ENCODE peak calls at places on chromosomes 1 and 21, in eight cellular contexts. A is fibroblast of mammary gland, H is HFF-Myc, D is AG04449, X is WTC11, O is PC-3, P is GM06990, I is Calu3. T is an unnamed sample.

GRCh38 chr1:230681599-230681998 is 32.3 kb downstream of the AGT start:
- DNase-seq in O (peak), A (peak), H (peak), I (peak), D (peak), P (no peak), X (no peak), T (no peak)

GRCh38 chr1:20349561-20349960 is 58.9 kb downstream of the VWA5B1 start:
- DNase-seq in D (no peak), A (no peak), O (no peak), P (no peak), H (no peak), I (no peak), X (no peak), T (no peak)

GRCh38 chr1:113745425-113745824 is 13.9 kb downstream of the PHTF1 start:
- DNase-seq in O (no peak), H (no peak), P (no peak), I (no peak), X (no peak), A (no peak), D (no peak), T (no peak)

GRCh38 chr1:248813546-248813945 is 12.2 kb downstream of the SH3BP5L start:
- DNase-seq in P (no peak), A (no peak), D (no peak), O (no peak), H (no peak), X (no peak), I (no peak), T (no peak)

GRCh38 chr1:92136316-92136715 is 56.2 kb downstream of the BTBD8 start:
- DNase-seq in I (no peak), O (no peak), P (no peak), D (no peak), X (no peak), A (no peak), H (no peak), T (no peak)

GRCh38 chr21:39022901-39023693 is 160.2 kb downstream of the PSMG1 start:
- DNase-seq in P (no peak), O (no peak), H (no peak), A (peak), D (no peak), I (no peak), X (no peak), T (no peak)

GRCh38 chr1:172826096-172826741 is 167.3 kb downstream of the FASLG start:
- DNase-seq in X (no peak), P (no peak), O (peak), D (peak), H (peak), A (peak), I (peak), T (no peak)

GRCh38 chr1:218473527-218473926 is 128.4 kb downstream of the TGFB2 start:
- DNase-seq in A (peak), X (no peak), I (no peak), O (no peak), H (no peak), P (peak), D (no peak), T (no peak)

GRCh38 chr1:63651110-63651776 is 58.0 kb downstream of the PGM1 start:
- DNase-seq in H (no peak), A (peak), X (no peak), O (peak), I (no peak), D (no peak), P (no peak), T (no peak)

DNA sequence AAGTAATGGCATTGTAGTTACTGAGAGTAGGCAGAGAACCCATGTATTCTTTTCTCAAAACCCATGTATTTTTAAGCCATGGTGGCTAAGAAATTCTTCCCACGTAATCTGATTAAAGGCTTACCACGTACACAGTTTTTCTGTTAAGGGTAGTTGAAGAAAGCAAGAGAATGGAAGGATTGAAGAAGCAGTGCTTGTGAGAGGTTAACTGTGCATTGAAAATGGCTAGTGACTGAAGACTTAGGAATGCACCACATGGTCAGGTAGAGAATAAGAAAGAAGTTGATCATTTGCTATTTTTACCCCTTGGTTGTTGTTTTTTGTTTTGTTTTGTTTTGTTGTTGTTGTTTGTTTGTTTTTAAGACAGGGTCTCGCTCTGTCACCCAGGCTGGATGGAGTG is 178.9 kb upstream of the SNX7 start:
- DNase-seq in A (no peak), I (no peak), H (no peak), X (no peak), O (no peak), P (no peak), D (no peak), T (no peak)
- TF ChIP-seq CTCF in A (no peak), I (no peak), H (no peak), X (no peak), O (no peak), P (no peak), D (no peak), T (no peak)

GRCh38 chr1:152347116-152347728 is 12.6 kb downstream of the FLG2 start:
- DNase-seq in P (peak), H (peak), O (peak), I (peak), A (peak), X (peak), D (no peak), T (no peak)
- TF ChIP-seq CTCF in P (peak), H (peak), O (peak), I (peak), A (peak), X (peak), D (peak), T (peak)

DNA sequence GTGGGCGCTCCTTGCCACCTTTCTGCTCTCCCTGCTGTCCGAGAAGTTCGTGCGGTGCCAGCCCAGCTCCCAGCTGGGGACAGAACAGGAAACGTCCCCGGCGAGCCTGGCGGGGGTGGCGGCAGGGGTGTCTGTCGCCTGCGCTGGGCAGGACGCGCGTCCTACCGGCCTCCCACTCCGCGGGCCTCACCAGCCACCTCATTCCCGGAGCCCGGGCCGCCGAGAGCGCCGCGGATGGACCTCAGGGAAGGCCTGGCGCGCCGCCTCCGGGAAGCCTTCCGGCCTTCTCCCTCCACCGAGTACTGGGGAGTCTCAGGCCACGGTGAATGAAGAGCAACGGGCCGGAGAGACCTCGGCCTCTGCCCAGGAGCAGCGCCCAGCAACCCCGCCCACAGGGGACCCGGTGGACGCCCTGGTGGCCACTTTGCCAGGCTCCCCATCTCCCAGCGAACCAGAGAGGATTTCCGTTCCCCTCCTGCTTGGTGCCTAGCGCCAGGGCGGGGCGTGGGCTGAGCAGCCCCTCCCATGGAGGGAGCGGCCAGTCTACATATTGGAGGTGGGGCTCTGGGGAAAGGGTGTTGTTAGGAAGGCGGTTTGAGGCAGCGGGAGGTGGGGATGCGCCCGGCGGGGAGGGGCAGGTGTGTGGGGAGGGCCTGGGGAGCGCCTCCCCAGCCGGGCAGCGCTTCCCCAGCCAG is 9.5 kb upstream of the TNFRSF14 start:
- DNase-seq in P (peak), O (peak), I (peak), D (no peak), A (peak), H (no peak), X (peak), T (peak)
- TF ChIP-seq CTCF in P (no peak), O (no peak), I (no peak), D (peak), A (no peak), H (no peak), X (no peak), T (no peak)

GRCh38 chr1:8794605-8795004 is 22.8 kb downstream of the RERE start:
- DNase-seq in X (peak), P (no peak), H (no peak), D (no peak), A (no peak), O (peak), I (peak), T (no peak)
- TF ChIP-seq CTCF in X (no peak), P (no peak), H (no peak), D (no peak), A (no peak), O (no peak), I (no peak), T (no peak)

GRCh38 chr1:245225709-245226464 is 71.1 kb downstream of the KIF26B start:
- DNase-seq in A (no peak), O (no peak), P (no peak), H (no peak), X (no peak), D (no peak), I (no peak), T (no peak)
- TF ChIP-seq CTCF in A (no peak), O (no peak), P (no peak), H (no peak), X (no peak), D (no peak), I (no peak), T (no peak)

GRCh38 chr1:192378878-192379277 is 62.1 kb downstream of the RGS21 start:
- DNase-seq in H (no peak), X (no peak), I (no peak), O (no peak), D (no peak), A (no peak), P (no peak), T (no peak)

GRCh38 chr1:192379536-192379935 is 62.7 kb downstream of the RGS21 start:
- DNase-seq in A (no peak), D (no peak), I (no peak), P (no peak), H (no peak), X (no peak), O (no peak), T (no peak)

GRCh38 chr1:192378276-192378675 is 61.5 kb downstream of the RGS21 start:
- DNase-seq in P (no peak), H (no peak), D (no peak), X (no peak), A (no peak), I (no peak), O (no peak), T (no peak)

GRCh38 chr1:192386051-192386650 is 69.4 kb downstream of the RGS21 start:
- DNase-seq in X (no peak), D (no peak), I (no peak), P (no peak), A (no peak), O (no peak), H (no peak), T (no peak)

DNA sequence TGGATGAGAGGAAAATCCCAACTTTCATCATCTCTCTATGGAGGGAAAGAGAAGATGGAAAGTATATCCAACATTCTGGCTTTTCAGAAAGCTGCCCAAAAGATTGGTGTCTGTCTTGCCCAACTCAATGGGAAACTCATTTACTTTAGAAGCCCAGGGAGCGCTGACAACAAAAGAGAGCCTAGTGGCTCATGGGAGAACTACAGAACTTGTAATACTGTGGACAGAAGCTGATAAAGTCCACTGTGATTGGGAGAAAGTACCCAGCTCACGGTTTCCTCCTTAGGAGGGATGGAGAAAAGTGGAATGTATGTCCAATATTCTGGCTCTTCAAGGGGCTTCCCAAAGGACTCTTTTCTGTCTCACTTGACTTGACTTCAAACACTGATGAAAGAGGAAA is 66.0 kb downstream of the RGS21 start:
- DNase-seq in H (no peak), O (no peak), P (no peak), A (no peak), I (no peak), D (no peak), X (no peak), T (no peak)
- TF ChIP-seq CTCF in H (no peak), O (no peak), P (no peak), A (peak), I (no peak), D (no peak), X (no peak), T (no peak)

GRCh38 chr1:152227310-152227928 is 3.4 kb upstream of the HRNR start:
- DNase-seq in P (no peak), I (no peak), H (no peak), X (no peak), O (peak), A (peak), D (no peak), T (no peak)
- TF ChIP-seq CTCF in P (no peak), I (no peak), H (no peak), X (no peak), O (peak), A (peak), D (no peak), T (no peak)

GRCh38 chr1:2553871-2554620 is 2.1 kb upstream of the TNFRSF14 start:
- DNase-seq in I (no peak), H (no peak), X (no peak), D (no peak), O (no peak), P (no peak), A (no peak), T (no peak)
- TF ChIP-seq CTCF in I (no peak), H (no peak), X (no peak), D (no peak), O (no peak), P (no peak), A (no peak), T (no peak)

T was measured in natural killer cell.